ENCODE peak calls at places on chromosomes 2 and 18, in seven cellular contexts. U, T, F, M, G, Y and B are unnamed samples.
A peak's percentile ranks its signal among the peaks of the same experiment; 100 is the strongest.

GRCh38 chr18:906416-907170 is 1.9 kb downstream of the ADCYAP1 start:
- DNase-seq in U (no peak), T (no peak), F (no peak), M (no peak), G (peak; percentile 78), Y (peak; percentile 13), B (no peak)

GRCh38 chr2:8786463-8786862 is 51.0 kb downstream of the KIDINS220 start:
- DNase-seq in U (no peak), T (no peak), F (no peak), M (no peak), G (no peak), Y (no peak), B (no peak)

GRCh38 chr2:109380502-109381326 is 233.1 kb downstream of the SEPTIN10 start:
- DNase-seq in U (no peak), T (no peak), F (peak; percentile 45), M (no peak), G (peak; percentile 20), Y (no peak), B (no peak)

GRCh38 chr2:163641986-163642385 is 93.8 kb downstream of the FIGN start:
- DNase-seq in U (no peak), T (no peak), F (peak; percentile 78), M (no peak), G (no peak), Y (peak; percentile 41), B (no peak)

GRCh38 chr2:99821039-99821438 is 321.4 kb downstream of the AFF3 start:
- DNase-seq in U (peak; percentile 8), T (no peak), F (no peak), M (no peak), G (no peak), Y (no peak), B (no peak)

GRCh38 chr2:147479363-147479762 is 365.5 kb upstream of the ACVR2A start:
- DNase-seq in U (no peak), T (no peak), F (no peak), M (no peak), G (no peak), Y (no peak), B (no peak)

GRCh38 chr2:102226612-102227351 is 40.0 kb downstream of the IL1RL2 start:
- DNase-seq in U (no peak), T (no peak), F (peak; percentile 40), M (no peak), G (no peak), Y (peak; percentile 16), B (no peak)

GRCh38 chr2:67923696-67924095 is 139.1 kb downstream of the C1D start:
- DNase-seq in U (no peak), T (no peak), F (no peak), M (no peak), G (no peak), Y (peak; percentile 13), B (no peak)

GRCh38 chr2:152466925-152467676 is 132.1 kb downstream of the FMNL2 start:
- DNase-seq in U (peak; percentile 30), T (no peak), F (no peak), M (no peak), G (no peak), Y (peak; percentile 79), B (peak; percentile 94)

GRCh38 chr18:48799724-48800315 is 150.9 kb downstream of the SMAD7 start:
- DNase-seq in U (no peak), T (no peak), F (no peak), M (peak; percentile 1), G (no peak), Y (no peak), B (no peak)

DNA sequence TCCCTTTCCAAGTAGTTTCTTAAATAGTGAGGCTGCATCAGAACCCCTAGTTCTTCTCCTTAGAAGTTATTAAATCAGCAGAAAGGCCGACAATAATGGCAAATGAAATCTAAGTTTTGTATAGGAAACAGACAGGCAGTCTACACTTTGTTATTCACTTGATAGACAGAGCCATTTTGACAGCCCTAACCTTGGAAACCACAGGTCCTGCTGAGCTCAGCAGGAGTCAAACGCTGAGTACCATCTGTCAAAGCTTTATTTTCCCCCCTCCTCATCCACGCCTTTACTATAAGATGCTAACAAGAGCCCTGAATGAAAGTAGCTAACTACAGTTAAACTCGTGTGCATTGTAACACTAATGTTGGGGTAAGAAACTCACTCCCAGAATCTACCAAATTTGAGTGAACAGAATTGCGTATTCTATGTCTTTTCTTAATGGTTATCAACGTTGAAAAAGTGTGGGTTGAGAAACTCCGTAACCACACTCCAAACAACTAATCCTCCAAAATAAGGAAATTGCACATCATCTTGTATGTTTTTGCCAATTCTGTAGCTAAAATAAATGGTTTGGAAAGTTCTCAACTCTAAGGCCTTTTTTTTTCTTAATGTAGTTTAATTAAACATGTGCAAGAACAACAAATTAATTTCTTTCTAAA is 90.6 kb upstream of the EFEMP1 start:
- DNase-seq in U (no peak), T (no peak), F (no peak), M (no peak), G (no peak), Y (no peak), B (no peak)
- H3K4me3 ChIP-seq in U (no peak overlapping the region), T (no peak overlapping the region), F (no peak overlapping the region), M (no peak overlapping the region), G (no peak overlapping the region), Y (no peak overlapping the region), B (no peak overlapping the region)

GRCh38 chr2:168457177-168457905 is 1.3 kb downstream of the CERS6 start:
- DNase-seq in U (no peak), T (no peak), F (peak; percentile 14), M (no peak), G (no peak), Y (peak; percentile 13), B (peak; percentile 24)

GRCh38 chr2:168454737-168455691 is 1.1 kb upstream of the CERS6 start:
- DNase-seq in U (no peak), T (no peak), F (no peak), M (no peak), G (no peak), Y (no peak), B (no peak)

GRCh38 chr2:168459256-168459655 is 3.2 kb downstream of the CERS6 start:
- DNase-seq in U (no peak), T (no peak), F (no peak), M (no peak), G (no peak), Y (no peak), B (no peak)

GRCh38 chr2:168455692-168456525 is at the start of gene CERS6:
- DNase-seq in U (no peak), T (peak; percentile 72), F (peak; percentile 95), M (peak; percentile 73), G (peak; percentile 94), Y (peak; percentile 91), B (peak; percentile 97)

DNA sequence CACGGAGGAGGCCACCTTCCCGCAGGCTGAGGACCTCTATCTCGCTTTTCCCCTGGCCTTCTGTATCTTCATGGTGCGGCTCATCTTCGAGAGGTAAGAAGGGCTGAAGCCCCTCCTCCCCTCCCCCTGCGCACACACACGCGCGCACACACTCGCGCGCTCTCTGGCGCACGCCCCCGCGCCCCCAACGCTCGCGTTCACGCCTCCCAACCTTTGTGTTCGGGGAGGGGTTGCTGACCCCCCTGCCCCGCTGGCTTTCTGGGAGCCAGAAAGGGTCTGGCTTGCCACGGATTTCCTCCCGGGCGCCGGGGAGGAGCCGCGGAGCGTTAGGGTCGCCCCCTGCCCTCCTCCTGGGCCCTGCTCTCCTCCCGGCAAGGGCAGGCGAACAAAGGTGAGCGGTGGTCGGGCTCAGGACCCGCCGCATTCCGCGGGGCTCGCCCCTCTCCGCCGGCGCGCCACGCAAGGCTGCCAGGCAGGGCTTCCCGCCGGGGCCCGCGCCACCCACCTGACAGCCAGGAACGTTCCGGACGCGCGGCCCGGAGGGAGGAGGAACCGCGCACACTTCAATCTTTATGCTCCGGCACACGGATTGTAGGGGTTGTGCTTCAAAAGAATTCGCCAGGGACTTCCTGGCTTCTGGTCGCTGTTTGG is 579 bp downstream of the CERS6 start:
- DNase-seq in U (no peak), T (peak; percentile 53), F (peak; percentile 29), M (peak; percentile 36), G (peak; percentile 81), Y (no peak), B (peak; percentile 50)
- H3K4me3 ChIP-seq in U (no peak overlapping the region), T (peak overlapping the region; percentile 46), F (peak overlapping the region; percentile 90), M (peak overlapping the region; percentile 72), G (peak overlapping the region; percentile 94), Y (peak overlapping the region; percentile 97), B (peak overlapping the region; percentile 91)

GRCh38 chr2:132417430-132418035 is 928 bp downstream of the GPR39 start:
- DNase-seq in U (no peak), T (no peak), F (no peak), M (no peak), G (no peak), Y (no peak), B (no peak)

GRCh38 chr2:132420776-132421175 is 4.2 kb downstream of the GPR39 start:
- DNase-seq in U (no peak), T (no peak), F (no peak), M (no peak), G (no peak), Y (no peak), B (peak; percentile 32)

GRCh38 chr2:132416080-132416911 is at the start of gene GPR39:
- DNase-seq in U (no peak), T (no peak), F (peak; percentile 98), M (no peak), G (peak; percentile 83), Y (peak; percentile 94), B (peak; percentile 99)

GRCh38 chr2:132415256-132416079 is 1.1 kb upstream of the GPR39 start:
- DNase-seq in U (no peak), T (no peak), F (peak; percentile 33), M (no peak), G (peak; percentile 56), Y (peak; percentile 44), B (peak; percentile 58)

GRCh38 chr2:132416996-132417395 is 391 bp downstream of the GPR39 start:
- DNase-seq in U (no peak), T (no peak), F (no peak), M (no peak), G (no peak), Y (no peak), B (no peak)
- H3K4me3 ChIP-seq in U (no peak overlapping the region), T (no peak overlapping the region), F (no peak overlapping the region), M (no peak overlapping the region), G (peak overlapping the region; percentile 52), Y (no peak overlapping the region), B (peak overlapping the region; percentile 52)

DNA sequence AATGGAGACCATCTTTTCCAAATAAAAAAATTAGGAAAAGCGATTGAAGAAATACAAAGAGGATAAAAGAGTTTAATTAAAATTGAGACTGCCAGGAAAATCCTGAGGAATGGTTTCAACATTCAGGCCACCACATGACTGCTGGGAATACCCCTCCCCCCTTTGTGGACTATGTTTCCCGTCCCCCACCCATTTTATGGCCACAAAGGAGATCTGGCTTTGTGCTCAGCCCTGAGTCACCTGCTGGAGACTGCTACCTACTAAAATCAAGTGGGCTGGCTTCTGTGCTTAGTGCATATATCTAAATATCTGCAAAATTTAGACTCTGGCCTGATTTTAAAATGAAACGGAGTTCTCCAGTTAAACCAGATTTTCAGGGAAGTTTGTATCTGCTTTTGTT is 10.1 kb downstream of the RND3 start:
- DNase-seq in U (no peak), T (no peak), F (peak; percentile 37), M (no peak), G (no peak), Y (peak; percentile 51), B (peak; percentile 60)
- H3K4me3 ChIP-seq in U (no peak overlapping the region), T (no peak overlapping the region), F (no peak overlapping the region), M (no peak overlapping the region), G (no peak overlapping the region), Y (no peak overlapping the region), B (no peak overlapping the region)